ENCODE peak calls at places on chromosome 6, in six cellular contexts. O is H9, Q is H1, W is endothelial cell of umbilical vein, I is GM12878, A is colonic mucosa. R is an unnamed sample.
A peak's percentile ranks its signal among the peaks of the same experiment; 100 is the strongest.

GRCh38 chr6:113281014-113281810 is 575.9 kb upstream of the MARCKS start:
- DNase-seq in O (no peak), Q (no peak), W (no peak), I (no peak), A (no peak), R (no peak)

GRCh38 chr6:148085651-148086321 is 256.9 kb upstream of the SASH1 start:
- DNase-seq in O (no peak), Q (no peak), W (no peak), I (no peak), A (no peak), R (no peak)

GRCh38 chr6:43984442-43985321 is 142.6 kb downstream of the MRPL14 start:
- DNase-seq in O (no peak), Q (no peak), W (no peak), I (no peak), A (no peak), R (peak; percentile 39)

GRCh38 chr6:83429857-83430605 is 820 bp downstream of the ME1 start:
- DNase-seq in O (peak; percentile 30), Q (no peak), W (peak; percentile 39), I (no peak), A (peak; percentile 58), R (no peak)

GRCh38 chr6:87815449-87815848 is 113.4 kb upstream of the AKIRIN2 start:
- DNase-seq in O (no peak), Q (no peak), W (no peak), I (no peak), A (no peak), R (no peak)

GRCh38 chr6:157272372-157272771 is 50.9 kb downstream of the TMEM242 start:
- DNase-seq in O (no peak), Q (no peak), W (no peak), I (no peak), A (no peak), R (no peak)

GRCh38 chr6:32975886-32976285 is 7.5 kb downstream of the BRD2 start:
- DNase-seq in O (no peak), Q (no peak), W (no peak), I (no peak), A (no peak), R (no peak)

GRCh38 chr6:1837868-1838267 is 228.2 kb downstream of the FOXC1 start:
- DNase-seq in O (no peak), Q (no peak), W (no peak), I (no peak), A (no peak), R (no peak)

GRCh38 chr6:15253107-15254073 is 7.5 kb downstream of the JARID2 start:
- DNase-seq in O (no peak), Q (no peak), W (no peak), I (no peak), A (no peak), R (no peak)

GRCh38 chr6:15255481-15256414 is 9.9 kb downstream of the JARID2 start:
- DNase-seq in O (no peak), Q (no peak), W (no peak), I (peak; percentile 82), A (no peak), R (no peak)

GRCh38 chr6:15256538-15257222 is 10.8 kb downstream of the JARID2 start:
- DNase-seq in O (no peak), Q (no peak), W (no peak), I (no peak), A (no peak), R (no peak)

GRCh38 chr6:15252205-15252604 is 6.3 kb downstream of the JARID2 start:
- DNase-seq in O (no peak), Q (no peak), W (no peak), I (no peak), A (no peak), R (no peak)

GRCh38 chr6:15254074-15254975 is 8.5 kb downstream of the JARID2 start:
- DNase-seq in O (no peak), Q (no peak), W (no peak), I (peak; percentile 82), A (no peak), R (no peak)
- TF ChIP-seq CTCF in O (peak; percentile 30), Q (no peak), W (no peak), I (peak; percentile 65), A (no peak), R (no peak)

GRCh38 chr6:8392569-8392968 is 42.8 kb downstream of the SLC35B3 start:
- DNase-seq in O (no peak), Q (no peak), W (no peak), I (no peak), A (peak; percentile 65), R (no peak)
- H3K27ac ChIP-seq in O (no peak overlapping the region), Q (no peak overlapping the region), W (no peak overlapping the region), I (no peak overlapping the region), A (peak overlapping the region; percentile 34), R (no peak overlapping the region)

DNA sequence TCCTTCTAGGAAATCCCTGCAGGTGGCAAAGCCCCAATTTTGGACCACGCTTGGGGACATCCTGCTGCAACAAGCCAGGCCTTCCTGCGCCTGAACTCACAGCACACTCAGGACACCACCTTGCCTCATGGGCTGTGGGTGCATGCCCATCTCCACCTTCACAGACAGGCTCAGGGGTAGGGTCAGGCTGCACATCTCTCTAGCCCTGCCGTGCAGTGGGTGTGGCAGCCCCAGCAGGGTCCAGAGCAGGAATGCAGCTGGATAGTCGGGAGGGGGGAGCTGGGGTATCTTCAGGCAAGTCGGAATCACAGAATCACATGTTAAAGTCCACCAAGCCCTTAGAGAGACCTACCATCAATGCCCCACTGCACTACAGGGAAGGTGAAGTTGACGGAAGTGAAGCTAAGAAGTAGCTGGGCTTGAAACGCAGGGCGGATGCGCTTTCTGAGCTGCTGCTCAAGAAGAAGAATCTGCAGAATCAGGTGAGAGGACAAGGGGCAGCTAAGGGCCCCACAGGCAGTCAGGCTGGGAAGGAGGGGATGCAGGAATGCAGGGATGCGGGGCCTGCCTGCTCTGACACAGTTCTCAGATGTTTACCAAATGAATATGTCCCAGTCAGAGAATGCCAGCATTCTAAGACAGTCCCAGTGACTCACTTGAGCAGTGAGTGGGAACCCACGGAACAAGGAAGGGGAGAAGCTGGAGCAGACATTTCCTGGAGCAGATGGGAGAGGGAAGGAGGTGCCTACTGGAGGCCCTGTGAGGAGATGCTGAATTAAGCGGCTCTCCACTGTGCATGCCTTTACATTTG is 11.3 kb downstream of the SERPINB6 start:
- DNase-seq in O (peak; percentile 64), Q (no peak), W (peak; percentile 76), I (no peak), A (no peak), R (no peak)
- H3K9ac ChIP-seq in O (no peak overlapping the region), Q (no peak overlapping the region), W (no peak overlapping the region), I (no peak overlapping the region), A (no peak overlapping the region), R (no peak overlapping the region)

GRCh38 chr6:63272397-63272796 is 47.4 kb downstream of the LGSN start:
- DNase-seq in O (no peak), Q (no peak), W (peak; percentile 2), I (no peak), A (no peak), R (no peak)
- TF ChIP-seq CTCF in O (peak; percentile 76), Q (no peak), W (no peak), I (peak; percentile 56), A (peak; percentile 27), R (no peak)

DNA sequence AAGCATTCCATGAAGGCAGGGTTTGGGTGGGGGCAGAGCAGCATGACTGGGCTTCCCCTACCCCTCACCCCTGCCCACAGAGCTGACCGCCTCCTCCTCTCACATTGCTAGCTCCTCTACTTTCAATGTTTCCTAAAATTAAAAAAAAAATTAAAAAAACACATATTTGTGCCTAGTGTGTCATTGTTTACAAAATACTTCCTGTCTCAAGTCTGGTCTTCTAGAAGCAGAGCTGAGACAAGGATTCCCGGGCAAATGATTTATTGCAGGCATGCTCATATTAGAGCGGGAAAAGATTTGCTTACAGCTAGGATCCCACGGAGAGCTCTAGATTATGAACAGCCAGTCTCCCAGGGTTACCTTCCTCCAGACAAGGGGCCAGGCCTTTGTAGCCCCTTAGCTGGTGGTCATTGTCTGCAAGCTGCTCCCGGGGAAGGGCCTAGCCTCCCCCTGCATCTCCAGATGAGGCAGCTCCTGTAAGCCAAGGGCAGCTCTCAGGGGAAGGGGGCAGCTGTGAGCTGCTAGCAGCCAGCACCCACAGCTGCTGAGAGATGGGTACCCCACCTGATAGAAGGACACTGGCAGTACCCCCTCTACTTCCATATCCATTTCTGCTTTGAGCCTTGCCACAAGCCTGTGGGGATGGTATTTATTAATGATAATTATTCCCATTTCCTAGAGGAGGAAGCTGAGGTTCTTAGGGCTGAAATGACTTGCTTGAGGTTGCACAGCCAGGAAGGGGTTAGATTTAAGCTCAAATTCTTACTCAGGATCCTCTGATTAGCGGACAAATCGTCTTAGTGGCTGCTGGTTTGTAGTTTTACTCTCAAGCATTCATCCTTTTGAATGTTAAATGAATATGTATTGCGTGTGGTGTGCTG is 9.5 kb downstream of the PACSIN1 start:
- DNase-seq in O (no peak), Q (no peak), W (no peak), I (no peak), A (no peak), R (no peak)
- H3K27ac ChIP-seq in O (no peak overlapping the region), Q (no peak overlapping the region), W (no peak overlapping the region), I (no peak overlapping the region), A (no peak overlapping the region), R (no peak overlapping the region)

GRCh38 chr6:4903751-4904370 is 100.0 kb downstream of the RPP40 start:
- DNase-seq in O (no peak), Q (no peak), W (no peak), I (no peak), A (no peak), R (no peak)

GRCh38 chr6:4902363-4902762 is 101.5 kb downstream of the RPP40 start:
- DNase-seq in O (no peak), Q (no peak), W (no peak), I (no peak), A (no peak), R (no peak)

GRCh38 chr6:4905858-4906257 is 98.0 kb downstream of the RPP40 start:
- DNase-seq in O (no peak), Q (no peak), W (no peak), I (no peak), A (no peak), R (no peak)

GRCh38 chr6:4906293-4906941 is 97.4 kb downstream of the RPP40 start:
- DNase-seq in O (no peak), Q (peak; percentile 28), W (peak; percentile 12), I (no peak), A (no peak), R (no peak)

DNA sequence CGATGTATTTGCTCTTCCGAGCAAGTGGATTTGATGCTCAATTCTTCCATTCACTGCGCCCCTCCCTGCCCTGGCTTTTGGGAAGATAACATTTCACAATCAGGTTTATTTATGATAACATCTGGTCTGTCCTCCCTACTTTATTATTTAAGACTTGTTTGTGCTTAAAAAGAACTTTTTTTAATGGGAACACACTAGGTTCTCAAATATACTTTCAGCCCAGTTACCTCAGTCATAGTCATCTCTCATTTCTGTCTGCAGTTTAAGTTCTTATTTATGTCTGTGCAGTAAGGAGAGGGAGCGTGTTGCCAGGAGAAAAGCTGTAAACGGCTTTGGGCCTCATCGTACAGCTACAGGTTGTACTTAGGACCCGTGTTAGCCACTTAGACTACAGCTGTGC is 99.4 kb downstream of the RPP40 start:
- DNase-seq in O (no peak), Q (no peak), W (no peak), I (no peak), A (no peak), R (no peak)
- H3K9ac ChIP-seq in O (no peak overlapping the region), Q (no peak overlapping the region), W (no peak overlapping the region), I (no peak overlapping the region), A (no peak overlapping the region), R (no peak overlapping the region)

DNA sequence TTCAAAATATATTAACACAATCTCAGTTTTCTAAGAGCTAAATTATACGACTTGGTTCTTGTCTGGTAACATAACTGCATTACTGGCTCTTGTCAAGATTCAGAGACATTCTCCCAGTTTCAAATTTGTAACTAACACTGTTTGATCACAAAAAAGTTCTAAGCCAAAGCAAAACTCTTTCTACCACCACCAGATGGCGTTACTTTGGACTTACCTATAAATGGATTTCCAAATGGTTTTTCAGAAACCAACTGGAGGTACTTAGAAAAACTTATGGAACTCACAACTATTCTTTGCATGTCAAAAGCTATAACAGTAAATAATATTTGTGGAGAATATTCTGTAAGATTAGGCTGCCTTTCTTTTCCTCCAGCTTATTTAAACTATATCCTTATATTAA is 34.2 kb upstream of the GFRAL start:
- DNase-seq in O (no peak), Q (no peak), W (no peak), I (no peak), A (no peak), R (no peak)
- TF ChIP-seq CTCF in O (peak; percentile 71), Q (no peak), W (no peak), I (peak; percentile 25), A (no peak), R (no peak)